ENCODE peak calls at places on chromosomes 2 and 18, in five cellular contexts. T is cardiac fibroblast, U is BE2C, P is right atrium auricular region, O is RWPE1. N is an unnamed sample.

GRCh38 chr2:43038034-43038719 is 188.2 kb downstream of the ZFP36L2 start:
- DNase-seq in P (no peak), T (no peak), U (peak), O (no peak), N (no peak)

GRCh38 chr2:23486676-23487075 is 101.7 kb downstream of the KLHL29 start:
- DNase-seq in U (no peak), P (no peak), T (peak), O (no peak), N (no peak)

GRCh38 chr2:3208179-3208578 is 169.4 kb downstream of the EIPR1 start:
- DNase-seq in T (no peak), P (no peak), O (no peak), U (no peak), N (peak)

GRCh38 chr2:28095622-28096021 is 205.1 kb downstream of the BABAM2 start:
- DNase-seq in P (no peak), U (no peak), T (no peak), O (no peak), N (no peak)

GRCh38 chr18:14026199-14026598 is 106.0 kb downstream of the ZNF519 start:
- DNase-seq in P (no peak), T (no peak), U (no peak), O (no peak), N (no peak)

GRCh38 chr2:3314626-3315025 is 63.0 kb downstream of the EIPR1 start:
- DNase-seq in P (no peak), T (no peak), O (no peak), U (no peak), N (no peak)

GRCh38 chr2:239402666-239403065 is 1.8 kb upstream of the HDAC4 start:
- DNase-seq in P (no peak), U (no peak), O (no peak), T (no peak), N (no peak)

GRCh38 chr2:2075866-2076265 is 255.2 kb downstream of the MYT1L start:
- DNase-seq in U (peak), O (no peak), T (no peak), P (no peak), N (no peak)

GRCh38 chr18:62637807-62638687 is 77.3 kb upstream of the PHLPP1 start:
- DNase-seq in O (no peak), P (no peak), T (peak), U (peak), N (no peak)

GRCh38 chr2:241940329-241940728 is 70.8 kb downstream of the RTP5 start:
- DNase-seq in O (no peak), T (peak), P (no peak), U (no peak), N (peak)

GRCh38 chr2:12456293-12457151 is 260.2 kb upstream of the TRIB2 start:
- DNase-seq in P (peak), U (no peak), T (peak), O (peak), N (no peak)

GRCh38 chr2:137118140-137118539 is 352.8 kb downstream of the THSD7B start:
- DNase-seq in T (peak), O (no peak), U (no peak), P (no peak), N (no peak)

GRCh38 chr2:69298261-69298660 is 88.8 kb downstream of the GFPT1 start:
- DNase-seq in T (peak), O (peak), P (no peak), U (no peak), N (no peak)
- TF ChIP-seq CTCF in T (peak), O (no peak), P (no peak), U (no peak), N (no peak)

GRCh38 chr2:85886141-85886540 is 2.6 kb downstream of the ST3GAL5 start:
- DNase-seq in P (no peak), T (no peak), O (no peak), U (no peak), N (no peak)

GRCh38 chr2:85888020-85888744 is 608 bp downstream of the ST3GAL5 start:
- DNase-seq in T (peak), P (no peak), U (peak), O (peak), N (no peak)

GRCh38 chr2:85888745-85889647 is at the start of gene ST3GAL5:
- DNase-seq in T (peak), O (peak), P (peak), U (peak), N (peak)

GRCh38 chr2:85886585-85886984 is 2.2 kb downstream of the ST3GAL5 start:
- DNase-seq in P (peak), O (peak), T (peak), U (no peak), N (no peak)

DNA sequence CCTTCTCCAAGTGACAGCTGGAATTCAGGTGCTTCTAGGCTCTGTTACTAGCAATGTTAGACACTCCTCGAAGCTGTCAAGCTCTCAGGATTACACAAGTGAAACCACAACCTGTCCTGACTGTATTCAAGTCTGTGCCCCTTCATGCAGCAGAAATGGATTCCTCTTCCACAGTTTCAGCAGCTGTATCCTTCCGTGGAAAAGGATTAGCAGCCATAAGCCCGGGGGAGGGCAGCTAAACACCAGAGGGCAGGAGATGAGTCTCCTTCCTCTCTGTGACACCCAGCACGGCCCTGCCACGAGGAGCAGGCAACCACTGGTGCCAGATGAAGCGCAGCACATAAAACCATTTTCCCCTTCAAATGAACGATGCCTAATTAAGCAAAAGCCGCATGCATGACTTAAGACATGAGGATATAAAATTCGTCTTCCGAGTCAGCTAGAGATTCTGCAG is 1.2 kb downstream of the ST3GAL5 start:
- DNase-seq in P (peak), T (peak), O (no peak), U (peak), N (no peak)
- TF ChIP-seq CTCF in P (no peak), T (peak), O (no peak), U (no peak), N (peak)

DNA sequence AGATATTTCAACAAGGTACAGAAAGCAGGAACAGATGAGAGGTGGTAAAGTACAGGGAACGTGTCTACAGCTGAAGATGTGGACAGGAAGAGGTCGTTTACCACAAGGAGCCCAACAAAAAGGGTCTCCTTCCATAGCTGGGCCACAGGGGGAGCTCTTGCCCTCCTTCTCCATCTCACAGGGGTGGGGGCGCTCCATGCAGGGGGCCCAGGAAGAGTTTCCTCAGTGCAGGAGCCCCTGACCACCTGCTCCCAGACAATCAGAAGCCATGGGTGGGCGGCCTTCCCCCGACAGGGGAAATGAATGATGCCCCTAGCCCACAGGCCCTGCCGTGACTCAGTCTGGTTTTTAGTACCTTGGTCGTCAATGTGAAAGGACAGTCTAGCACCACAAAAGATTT is 163.6 kb upstream of the ZNF516 start:
- DNase-seq in P (no peak), T (no peak), U (peak), O (no peak), N (no peak)
- TF ChIP-seq CTCF in P (no peak), T (peak), U (peak), O (no peak), N (peak)

DNA sequence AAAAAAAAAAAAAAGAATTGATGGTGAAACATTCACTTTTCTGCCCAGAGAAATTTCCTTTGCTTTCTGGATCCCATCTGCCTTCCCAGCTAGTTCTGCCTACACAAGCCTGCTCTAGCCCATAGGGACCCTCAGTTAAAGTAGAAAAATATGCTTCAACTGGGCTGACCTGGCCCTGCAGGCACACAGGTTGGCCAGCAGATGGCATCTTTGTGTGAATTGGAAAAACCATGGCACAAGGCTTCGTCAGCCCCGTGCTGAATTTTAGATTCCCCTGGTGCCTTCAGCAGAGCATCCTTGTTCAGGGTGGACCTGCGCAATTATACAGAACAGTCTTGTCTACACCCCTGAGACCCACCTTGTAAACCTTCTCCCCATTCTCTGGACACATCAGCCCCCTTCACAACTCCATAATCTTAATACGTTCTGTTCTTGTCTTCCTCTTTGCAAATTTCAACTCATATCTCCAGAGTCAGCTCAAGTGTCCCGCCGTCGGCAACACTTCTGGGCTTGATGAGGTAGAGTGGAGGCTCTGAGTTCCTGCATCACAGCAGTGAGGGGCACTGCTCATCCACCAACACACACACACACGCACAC is 114.5 kb downstream of the INSIG2 start:
- DNase-seq in P (no peak), U (peak), O (peak), T (peak), N (no peak)
- TF ChIP-seq CTCF in P (peak), U (peak), O (peak), T (peak), N (peak)

GRCh38 chr2:6352906-6353515 is 512.7 kb downstream of the CMPK2 start:
- DNase-seq in T (no peak), O (peak), U (peak), P (no peak), N (no peak)
- TF ChIP-seq CTCF in T (no peak), O (peak), U (peak), P (peak), N (peak)

GRCh38 chr2:56185582-56186046 is 1.8 kb downstream of the CCDC85A start:
- DNase-seq in O (no peak), T (peak), P (peak), U (no peak), N (no peak)
- TF ChIP-seq CTCF in O (no peak), T (peak), P (no peak), U (no peak), N (peak)

GRCh38 chr2:69116438-69116837 is 103.5 kb downstream of the ANTXR1 start:
- DNase-seq in P (no peak), O (no peak), U (no peak), T (no peak), N (no peak)

GRCh38 chr2:69118609-69119008 is 105.6 kb downstream of the ANTXR1 start:
- DNase-seq in O (no peak), U (no peak), P (no peak), T (no peak), N (no peak)

GRCh38 chr2:69119541-69119940 is 106.6 kb downstream of the ANTXR1 start:
- DNase-seq in O (no peak), P (no peak), U (no peak), T (no peak), N (no peak)

GRCh38 chr2:69122271-69122670 is 109.3 kb downstream of the ANTXR1 start:
- DNase-seq in O (peak), P (no peak), T (peak), U (no peak), N (no peak)

GRCh38 chr2:69119104-69119503 is 106.1 kb downstream of the ANTXR1 start:
- DNase-seq in O (no peak), P (no peak), T (no peak), U (no peak), N (no peak)
- TF ChIP-seq CTCF in O (no peak), P (no peak), T (no peak), U (no peak), N (no peak)

GRCh38 chr2:200616656-200617055 is 30.8 kb downstream of the AOX1 start:
- DNase-seq in O (no peak), P (no peak), U (no peak), T (peak), N (no peak)

GRCh38 chr2:200617089-200618050 is 31.6 kb downstream of the AOX1 start:
- DNase-seq in T (peak), U (no peak), O (no peak), P (no peak), N (no peak)

GRCh38 chr2:200619275-200619674 is 33.5 kb downstream of the AOX1 start:
- DNase-seq in T (no peak), U (no peak), P (no peak), O (no peak), N (no peak)

GRCh38 chr2:200618051-200618419 is 32.2 kb downstream of the AOX1 start:
- DNase-seq in T (no peak), U (no peak), P (no peak), O (no peak), N (no peak)

GRCh38 chr2:200618590-200619021 is 32.8 kb downstream of the AOX1 start:
- DNase-seq in P (no peak), O (no peak), U (peak), T (peak), N (no peak)
- TF ChIP-seq CTCF in P (no peak), O (no peak), U (peak), T (peak), N (peak)

N was measured in osteocyte.